ENCODE peak calls at places on chromosomes 12 and 14, in six cellular contexts. Y is fibroblast of the aortic adventitia, N is adrenal gland, L is cardiac fibroblast, E is endothelial cell of umbilical vein, P is left lung. I is an unnamed sample.

GRCh38 chr12:76014007-76014406 is 17.6 kb downstream of the PHLDA1 start:
- DNase-seq in P (no peak), E (no peak), N (no peak), Y (no peak), L (no peak), I (no peak)

GRCh38 chr12:111185206-111185888 is 183.5 kb downstream of the PHETA1 start:
- DNase-seq in L (no peak), Y (no peak), N (no peak), E (no peak), P (no peak), I (no peak)

GRCh38 chr12:89597210-89597609 is 71.4 kb upstream of the POC1B start:
- DNase-seq in Y (no peak), E (no peak), N (no peak), L (no peak), P (no peak), I (no peak)

GRCh38 chr14:62691613-62692489 is 353.4 kb downstream of the KCNH5 start:
- DNase-seq in E (peak), P (peak), L (peak), N (peak), Y (peak), I (peak)

GRCh38 chr14:38605193-38606114 is 349.6 kb upstream of the CLEC14A start:
- DNase-seq in Y (no peak), E (peak), P (no peak), N (no peak), L (peak), I (peak)

GRCh38 chr14:96797943-96798349 is 764 bp downstream of the VRK1 start:
- DNase-seq in Y (no peak), N (no peak), P (no peak), E (peak), L (no peak), I (no peak)

GRCh38 chr12:43098766-43099550 is 453.0 kb downstream of the ADAMTS20 start:
- DNase-seq in L (no peak), N (no peak), P (no peak), E (peak), Y (peak), I (no peak)

GRCh38 chr14:56073783-56074182 is 44.4 kb upstream of the PELI2 start:
- DNase-seq in P (no peak), L (no peak), N (no peak), Y (no peak), E (no peak), I (no peak)

GRCh38 chr12:74552201-74552600 is 14.6 kb downstream of the ATXN7L3B start:
- DNase-seq in L (no peak), E (no peak), N (no peak), P (no peak), Y (no peak), I (no peak)

DNA sequence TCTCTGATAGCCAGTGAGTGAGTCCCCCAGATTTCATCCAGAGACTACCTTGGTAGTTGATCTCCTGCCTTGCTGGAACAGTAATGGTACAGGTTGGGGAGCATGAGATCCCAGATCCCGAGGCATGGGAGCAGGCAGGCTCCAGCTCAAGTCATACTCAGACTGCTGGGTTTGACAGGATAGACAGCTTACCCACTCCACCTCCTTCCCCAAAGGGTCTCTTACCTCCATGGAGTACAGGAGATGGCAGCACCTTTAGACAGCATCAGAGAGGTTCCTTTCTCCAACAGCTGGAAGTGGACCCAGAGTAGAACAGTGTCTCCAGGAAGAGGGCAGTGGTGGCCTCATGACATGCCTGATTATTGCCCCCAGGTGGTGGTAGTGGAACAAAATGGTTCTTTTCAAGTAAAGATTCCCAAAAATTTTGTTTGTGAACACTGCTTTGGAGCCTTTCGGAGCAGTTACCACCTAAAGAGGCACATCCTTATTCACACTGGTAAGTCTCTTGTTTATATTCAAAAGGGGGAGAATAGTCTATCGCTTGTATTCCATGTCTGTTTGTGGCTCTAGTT is 4.9 kb upstream of the CSAD start:
- DNase-seq in Y (no peak), L (no peak), E (no peak), P (no peak), N (no peak), I (no peak)
- TF ChIP-seq CTCF in Y (peak), L (no peak), E (no peak), P (no peak), N (no peak), I (no peak)

DNA sequence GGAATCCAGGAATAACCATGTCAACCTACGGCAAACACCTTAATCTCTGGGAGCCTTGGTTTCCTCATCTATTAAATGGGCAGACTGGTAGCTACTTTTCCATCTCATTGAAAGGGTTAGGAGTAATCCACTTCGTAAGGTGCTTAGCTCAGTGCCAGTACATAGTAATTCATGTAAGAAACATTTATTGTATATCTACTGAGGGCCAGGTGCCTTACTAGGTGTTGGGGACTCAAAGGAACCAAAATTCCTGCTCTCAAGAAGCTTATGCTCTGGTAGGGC is 152.6 kb downstream of the ZFP36L1 start:
- DNase-seq in P (no peak), E (no peak), Y (no peak), N (no peak), L (no peak), I (no peak)
- H3K4me3 ChIP-seq in P (no peak), E (no peak), Y (no peak), N (no peak), L (no peak), I (no peak)

DNA sequence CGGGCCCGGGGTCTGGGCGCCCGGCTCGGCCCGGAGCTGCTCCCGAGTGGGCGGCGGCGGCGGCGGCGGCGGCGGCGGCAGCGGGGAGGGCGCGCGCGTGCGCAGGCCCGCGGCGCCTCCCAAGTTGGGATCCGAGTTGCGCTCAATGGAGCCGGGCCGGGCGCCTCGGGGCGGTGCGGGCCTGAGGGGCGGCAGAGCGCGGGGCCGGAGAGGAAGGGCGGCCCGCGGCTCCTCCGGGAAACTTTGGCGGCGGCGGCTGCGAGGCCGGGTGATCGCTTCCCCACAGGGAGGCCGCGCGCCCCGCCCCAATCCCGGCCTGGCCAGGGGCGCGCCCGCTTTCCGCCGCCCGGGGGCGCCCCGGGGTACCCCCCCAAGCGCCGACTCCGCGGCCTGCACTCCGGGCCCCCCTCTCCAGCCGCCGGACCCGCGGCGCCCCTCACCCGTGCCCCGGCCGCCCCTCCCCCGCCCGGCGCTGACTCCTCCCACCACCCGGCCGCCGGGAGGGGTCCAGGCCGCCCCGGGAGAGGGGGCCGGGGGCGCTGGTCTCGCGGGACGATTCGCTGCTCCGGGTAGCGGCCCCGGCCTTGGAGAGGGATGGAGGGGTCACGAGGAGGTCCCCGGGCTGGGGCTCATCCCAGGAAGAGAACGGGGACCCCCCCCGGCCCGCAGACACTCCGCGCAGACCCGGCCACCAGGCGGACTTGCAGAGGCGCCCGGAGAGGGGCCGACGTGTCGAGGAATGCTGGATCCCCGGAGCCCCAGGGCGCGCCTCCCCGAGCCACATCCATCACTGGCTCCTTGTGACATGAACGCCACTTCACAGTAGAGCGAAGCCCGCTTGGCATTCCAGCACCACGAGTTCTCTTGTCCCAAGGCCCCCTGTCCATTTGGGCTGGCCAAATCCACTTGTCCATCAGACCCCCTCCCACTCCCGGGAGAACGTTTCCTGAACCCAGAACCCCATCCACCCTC is at the start of gene RILPL1:
- DNase-seq in E (peak), Y (peak), P (peak), N (peak), L (peak), I (peak)
- TF ChIP-seq CTCF in E (peak), Y (peak), P (no peak), N (peak), L (peak), I (peak)

DNA sequence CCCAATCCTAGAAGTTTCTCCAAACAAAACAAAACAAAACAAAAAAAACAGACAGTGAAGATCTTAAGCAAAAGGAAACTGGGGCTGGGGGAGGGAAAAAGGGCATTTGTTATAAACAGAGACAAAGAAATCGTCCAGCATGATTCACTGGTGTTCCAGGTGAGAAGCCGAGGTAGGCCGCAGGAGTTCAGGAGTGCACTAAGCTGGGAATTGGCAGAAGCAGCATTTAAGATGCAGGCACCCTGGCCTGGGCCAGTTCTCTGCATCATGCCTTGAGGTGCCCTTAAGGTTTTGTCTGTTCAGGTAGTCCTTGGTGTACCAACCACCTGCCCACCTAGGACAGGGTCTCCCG is 11.2 kb downstream of the TBX3 start:
- DNase-seq in E (no peak), L (no peak), N (no peak), Y (no peak), P (no peak), I (no peak)
- H3K4me3 ChIP-seq in E (no peak), L (no peak), N (no peak), Y (no peak), P (peak), I (peak)

DNA sequence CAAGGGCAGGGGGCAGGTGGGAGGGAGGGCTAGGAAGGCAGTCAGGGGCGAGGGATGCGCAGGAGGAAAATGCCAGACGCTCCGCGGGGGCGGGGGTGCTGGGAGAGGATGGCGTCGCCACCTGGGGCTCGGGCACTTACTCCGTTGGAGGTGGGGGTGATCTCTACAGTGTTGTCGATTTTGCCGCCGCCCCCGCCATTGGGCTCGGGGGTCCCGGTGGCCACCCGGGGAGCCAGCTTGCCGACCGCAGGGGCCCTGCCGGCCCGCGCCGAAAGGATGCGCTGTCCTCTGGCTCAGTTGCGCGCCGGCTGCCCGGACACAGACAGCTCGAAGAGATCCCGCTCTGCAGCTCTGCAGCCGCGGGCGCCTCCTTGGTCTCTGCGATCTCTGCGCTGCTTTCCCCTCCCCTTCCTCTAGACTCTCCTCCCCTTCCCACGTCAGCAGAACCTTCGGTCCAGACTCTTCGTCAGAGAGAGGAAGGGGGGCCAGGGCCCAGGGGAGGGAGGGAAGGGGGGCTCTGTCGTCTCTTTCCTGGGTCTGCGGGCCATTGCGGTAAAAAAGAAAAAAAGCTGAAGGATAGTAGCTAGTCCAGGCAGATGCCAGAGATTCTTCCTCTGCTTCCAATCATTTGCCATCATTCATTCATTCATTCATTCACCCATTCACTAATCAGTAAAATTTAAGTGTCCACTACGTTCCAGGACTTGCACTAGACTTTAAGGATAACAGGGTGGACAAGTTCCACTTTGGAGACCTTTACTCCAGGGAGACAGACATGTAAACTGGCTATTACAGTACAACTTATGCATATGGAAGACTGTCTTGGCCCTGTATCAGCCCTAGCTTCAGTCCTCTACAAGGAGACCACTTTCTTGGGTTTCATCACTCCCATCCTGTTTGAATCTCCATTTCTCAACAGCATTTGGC is at the start of gene SLC22A17:
- DNase-seq in Y (peak), E (peak), P (peak), N (peak), L (peak), I (peak)
- TF ChIP-seq CTCF in Y (peak), E (no peak), P (no peak), N (no peak), L (no peak), I (peak)

GRCh38 chr12:51937941-51938340 is 13.6 kb upstream of the ACVR1B start:
- DNase-seq in E (no peak), Y (no peak), P (no peak), L (no peak), N (no peak), I (no peak)

GRCh38 chr12:51941669-51942455 is 9.6 kb upstream of the ACVR1B start:
- DNase-seq in Y (no peak), P (no peak), E (no peak), L (no peak), N (no peak), I (no peak)

GRCh38 chr12:51942501-51943000 is 8.9 kb upstream of the ACVR1B start:
- DNase-seq in P (no peak), Y (no peak), N (no peak), E (no peak), L (no peak), I (no peak)

GRCh38 chr12:51941011-51941561 is 10.4 kb upstream of the ACVR1B start:
- DNase-seq in P (no peak), N (no peak), L (peak), Y (peak), E (no peak), I (peak)

DNA sequence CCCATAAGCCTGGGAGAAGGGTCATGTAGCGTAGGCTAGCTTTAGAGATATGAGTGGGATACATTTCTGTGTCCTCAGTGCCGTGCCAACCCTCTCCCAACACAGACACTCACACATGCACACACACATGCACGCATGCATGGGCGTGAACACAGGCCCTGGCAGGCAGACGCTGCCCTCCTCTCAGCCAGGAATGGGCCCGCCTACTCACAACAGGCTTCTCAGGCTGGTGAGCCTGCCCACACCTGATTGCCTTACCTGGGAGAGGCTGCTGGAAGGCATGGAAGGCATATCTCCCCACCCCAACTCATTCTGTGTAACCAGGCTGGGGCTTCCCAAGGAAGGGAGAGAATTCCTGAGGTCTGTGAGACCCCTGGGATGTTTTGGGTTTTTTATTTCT is 12.8 kb upstream of the ACVR1B start:
- DNase-seq in P (no peak), N (no peak), L (no peak), Y (no peak), E (no peak), I (no peak)
- H3K4me3 ChIP-seq in P (no peak), N (no peak), L (no peak), Y (no peak), E (no peak), I (no peak)

DNA sequence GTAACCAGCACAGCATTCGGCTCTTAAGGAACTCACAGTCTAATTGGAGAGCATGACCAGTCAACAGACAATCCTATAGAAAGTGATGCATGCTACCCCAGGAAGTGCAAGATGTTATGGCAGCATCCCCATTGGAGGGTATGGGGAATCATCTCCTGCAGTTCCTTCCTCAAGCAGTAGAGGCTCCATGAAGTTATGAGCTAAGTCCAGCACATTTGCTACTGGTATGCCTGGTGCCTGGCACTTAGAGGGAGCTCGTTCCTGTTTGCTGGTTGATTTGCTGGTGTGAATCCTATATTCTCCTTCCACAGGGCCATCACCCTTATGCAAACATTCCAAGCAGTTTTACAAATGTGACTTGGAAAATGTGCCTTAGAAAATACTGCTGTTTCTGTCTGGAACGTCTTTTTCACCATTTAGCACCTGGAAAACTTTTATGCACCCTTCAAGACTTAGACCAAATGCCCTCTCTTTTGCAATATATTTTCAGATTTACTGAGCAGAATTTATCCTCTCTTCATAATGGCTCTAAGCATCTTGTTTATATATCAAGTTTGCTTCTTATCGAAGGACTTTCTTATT is 136.1 kb upstream of the WSCD2 start:
- DNase-seq in P (no peak), E (peak), L (peak), Y (peak), N (peak), I (peak)
- TF ChIP-seq CTCF in P (peak), E (peak), L (peak), Y (peak), N (peak), I (peak)

GRCh38 chr12:55572168-55572567 is at the start of gene OR2AP1:
- DNase-seq in P (no peak), Y (no peak), E (no peak), L (no peak), N (no peak), I (no peak)
- H3K4me3 ChIP-seq in P (no peak), Y (no peak), E (no peak), L (no peak), N (no peak), I (no peak)

DNA sequence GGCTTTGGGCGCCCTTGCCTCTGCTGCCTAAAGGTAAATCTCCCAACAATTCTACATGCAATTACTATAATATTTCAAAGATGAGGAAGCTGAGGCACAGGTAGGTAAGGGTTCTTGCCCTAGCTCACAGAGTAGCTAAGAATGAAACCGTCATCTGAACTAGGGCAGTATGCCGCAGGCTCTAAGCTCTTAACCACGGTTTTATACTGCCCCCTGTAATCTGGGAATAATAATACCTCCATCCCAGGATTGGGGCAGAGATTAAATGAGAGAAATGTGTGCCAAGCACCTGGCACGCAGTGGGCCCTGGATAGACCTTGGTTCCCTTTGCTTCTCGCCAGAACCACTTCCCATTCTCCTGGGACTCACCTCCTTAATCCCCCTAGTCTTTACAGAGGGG is 1.5 kb upstream of the HRK start:
- DNase-seq in E (peak), Y (peak), P (no peak), N (no peak), L (peak), I (peak)
- TF ChIP-seq CTCF in E (no peak), Y (peak), P (no peak), N (no peak), L (peak), I (peak)

I was measured in fibroblast of pulmonary artery.